ENCODE peak calls at places on chromosome 1, in eight cellular contexts. B is NCI-H1105; L is stimulated activated CD4-positive, alpha-beta T cell treated with anti-CD3 and anti-CD28 coated beads, Interleukin-4, amount 100 ng/mL, for 1 hour; M is fibroblast of lung; Q is amygdala; P is frontal cortex; D is NCI-H2107; Z is Calu3. T is an unnamed sample.

GRCh38 chr1:227940791-227941241 is 6.9 kb downstream of the WNT9A start:
- DNase-seq in L (no peak), B (no peak), M (no peak), Q (no peak), P (no peak), D (no peak), Z (no peak), T (no peak)

GRCh38 chr1:144551543-144552424 is 40.9 kb upstream of the PPIAL4F start:
- DNase-seq in M (peak), B (peak), L (peak), Q (peak), P (peak), Z (peak), D (peak), T (peak)

GRCh38 chr1:34250342-34250741 is 73.6 kb downstream of the C1orf94 start:
- DNase-seq in Z (no peak), D (no peak), Q (no peak), P (no peak), L (no peak), M (no peak), B (no peak), T (no peak)

GRCh38 chr1:56472860-56473259 is 106.5 kb downstream of the PLPP3 start:
- DNase-seq in P (no peak), B (no peak), M (no peak), D (no peak), L (no peak), Z (no peak), Q (no peak), T (no peak)

GRCh38 chr1:62926681-62927252 is 142.8 kb downstream of the ATG4C start:
- DNase-seq in L (no peak), Z (no peak), P (no peak), Q (no peak), B (no peak), M (no peak), D (no peak), T (peak)

GRCh38 chr1:6601865-6602668 is 602 bp downstream of the KLHL21 start:
- DNase-seq in Z (peak), D (no peak), L (peak), B (peak), M (peak), Q (no peak), P (no peak), T (no peak)

GRCh38 chr1:80250573-80251168 is 1244.1 kb upstream of the ADGRL4 start:
- DNase-seq in P (no peak), Q (no peak), D (no peak), B (no peak), M (no peak), Z (no peak), L (no peak), T (no peak)

GRCh38 chr1:149885364-149886111 is 13.8 kb upstream of the BOLA1 start:
- DNase-seq in D (peak), L (peak), Z (peak), Q (peak), P (peak), B (peak), M (peak), T (peak)

GRCh38 chr1:78333426-78334012 is 157.3 kb upstream of the PTGFR start:
- DNase-seq in M (peak), P (no peak), D (no peak), Q (no peak), L (no peak), Z (peak), B (no peak), T (peak)

GRCh38 chr1:206551985-206552325 is 44.6 kb downstream of the RASSF5 start:
- DNase-seq in Z (no peak), M (no peak), B (no peak), P (no peak), D (no peak), Q (no peak), L (peak), T (no peak)